ENCODE peak calls at places on chromosomes 13 and 19, in nine cellular contexts. J is hepatocyte, Z is PC-3, F is A549, Y is IMR-90, N is GM23338, O is neural progenitor cell, Q is GM23248, G is neuronal stem cell. E is an unnamed sample.

GRCh38 chr13:74675185-74675584 is 541.0 kb upstream of the KLF12 start:
- DNase-seq in J (no peak), Z (no peak), F (no peak), Y (peak; percentile 28), N (no peak), O (no peak), Q (peak; percentile 38), G (no peak), E (no peak)

GRCh38 chr13:49952168-49952567 is 16.0 kb upstream of the SPRYD7 start:
- DNase-seq in J (no peak), Z (no peak), F (no peak), Y (no peak), N (no peak), O (no peak), Q (no peak), G (no peak), E (no peak)

GRCh38 chr19:53424968-53425597 is 6.7 kb upstream of the ZNF761 start:
- DNase-seq in J (peak; percentile 90), Z (peak; percentile 69), F (peak; percentile 53), Y (peak; percentile 65), N (peak; percentile 94), O (peak; percentile 86), Q (peak; percentile 82), G (peak; percentile 67), E (peak; percentile 92)

GRCh38 chr19:39997595-39998216 is 846 bp downstream of the ZNF546 start:
- DNase-seq in J (no peak), Z (no peak), F (no peak), Y (peak; percentile 55), N (no peak), O (no peak), Q (peak; percentile 49), G (no peak), E (no peak)

GRCh38 chr13:42218576-42218975 is 53.4 kb upstream of the AKAP11 start:
- DNase-seq in J (no peak), Z (no peak), F (no peak), Y (no peak), N (no peak), O (no peak), Q (peak; percentile 24), G (no peak), E (no peak)

GRCh38 chr13:34748078-34748477 is 194.0 kb upstream of the NBEA start:
- DNase-seq in J (no peak), Z (no peak), F (no peak), Y (no peak), N (no peak), O (no peak), Q (peak; percentile 64), G (no peak), E (no peak)

GRCh38 chr13:109214393-109214792 is 572.0 kb downstream of the IRS2 start:
- DNase-seq in J (no peak), Z (no peak), F (no peak), Y (peak; percentile 37), N (no peak), O (no peak), Q (peak; percentile 59), G (no peak), E (no peak)

GRCh38 chr19:1172353-1173159 is 1.5 kb downstream of the SBNO2 start:
- DNase-seq in J (peak; percentile 68), Z (peak; percentile 58), F (peak; percentile 54), Y (peak; percentile 48), N (no peak), O (peak; percentile 52), Q (peak; percentile 77), G (no peak), E (peak; percentile 48)

GRCh38 chr13:28707629-28708427 is 10.9 kb downstream of the SLC46A3 start:
- DNase-seq in J (peak; percentile 27), Z (peak; percentile 72), F (no peak), Y (peak; percentile 92), N (no peak), O (no peak), Q (peak; percentile 91), G (no peak), E (peak; percentile 44)

GRCh38 chr13:100409132-100409531 is 179.5 kb downstream of the GGACT start:
- DNase-seq in J (no peak), Z (no peak), F (peak; percentile 28), Y (peak; percentile 8), N (peak; percentile 47), O (peak; percentile 8), Q (peak; percentile 16), G (no peak), E (no peak)

GRCh38 chr19:7552781-7553180 is 17.3 kb downstream of the PNPLA6 start:
- DNase-seq in J (no peak), Z (no peak), F (no peak), Y (no peak), N (no peak), O (no peak), Q (no peak), G (no peak), E (no peak)

GRCh38 chr19:54257116-54257480 is at the start of gene LILRB5:
- DNase-seq in J (no peak), Z (no peak), F (no peak), Y (no peak), N (no peak), O (no peak), Q (no peak), G (no peak), E (no peak)

GRCh38 chr19:17811103-17811502 is 10.2 kb downstream of the INSL3 start:
- DNase-seq in J (no peak), Z (no peak), F (no peak), Y (no peak), N (no peak), O (no peak), Q (no peak), G (no peak), E (no peak)

GRCh38 chr13:97786510-97786909 is 167.0 kb upstream of the IPO5 start:
- DNase-seq in J (no peak), Z (no peak), F (no peak), Y (no peak), N (no peak), O (no peak), Q (no peak), G (no peak), E (no peak)

GRCh38 chr19:46985532-46986415 is 33.9 kb upstream of the NPAS1 start:
- DNase-seq in J (no peak), Z (no peak), F (no peak), Y (no peak), N (no peak), O (no peak), Q (no peak), G (no peak), E (no peak)

GRCh38 chr13:63517376-63517775 is 2101.7 kb upstream of the PCDH20 start:
- DNase-seq in J (no peak), Z (no peak), F (no peak), Y (peak; percentile 82), N (no peak), O (no peak), Q (no peak), G (no peak), E (no peak)

GRCh38 chr19:46082728-46083050 is 41.8 kb downstream of the IGFL3 start:
- DNase-seq in J (no peak), Z (peak; percentile 47), F (peak; percentile 46), Y (no peak), N (no peak), O (no peak), Q (peak; percentile 79), G (no peak), E (no peak)

GRCh38 chr19:18660051-18660910 is 23.2 kb upstream of the CRTC1 start:
- DNase-seq in J (no peak), Z (no peak), F (peak; percentile 68), Y (peak; percentile 69), N (no peak), O (no peak), Q (peak; percentile 37), G (no peak), E (no peak)

GRCh38 chr13:111399334-111399733 is 78.9 kb downstream of the TEX29 start:
- DNase-seq in J (no peak), Z (no peak), F (no peak), Y (no peak), N (no peak), O (no peak), Q (no peak), G (no peak), E (no peak)

GRCh38 chr13:111402441-111402840 is 82.0 kb downstream of the TEX29 start:
- DNase-seq in J (no peak), Z (no peak), F (no peak), Y (no peak), N (no peak), O (no peak), Q (no peak), G (no peak), E (peak; percentile 32)

GRCh38 chr13:111401755-111402154 is 81.3 kb downstream of the TEX29 start:
- DNase-seq in J (no peak), Z (no peak), F (no peak), Y (no peak), N (no peak), O (no peak), Q (no peak), G (no peak), E (peak; percentile 17)

GRCh38 chr13:111399776-111400505 is 79.5 kb downstream of the TEX29 start:
- DNase-seq in J (no peak), Z (no peak), F (no peak), Y (no peak), N (no peak), O (no peak), Q (no peak), G (no peak), E (peak; percentile 24)

DNA sequence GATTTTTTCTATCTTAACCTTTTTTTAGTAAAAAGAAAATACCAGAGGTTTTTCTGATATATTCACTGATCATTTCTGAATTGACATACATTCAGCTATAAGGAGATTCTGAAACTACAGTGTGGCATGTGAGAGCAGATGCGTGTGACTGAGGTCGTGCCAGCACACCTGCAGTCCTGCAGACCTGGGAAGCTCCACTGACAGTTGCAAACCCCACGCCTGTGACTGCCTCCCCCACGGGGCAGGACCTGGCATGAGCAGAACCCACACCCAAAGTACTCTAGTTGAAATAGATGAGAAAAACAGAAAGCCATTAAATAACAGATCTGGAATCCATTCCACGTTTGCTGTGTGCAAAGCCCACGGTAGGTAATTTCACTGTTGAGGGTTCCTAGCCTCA is 80.7 kb downstream of the TEX29 start:
- DNase-seq in J (no peak), Z (no peak), F (no peak), Y (no peak), N (no peak), O (no peak), Q (no peak), G (no peak), E (peak; percentile 36)
- H3K4me2 ChIP-seq in J (no peak overlapping the region), Z (no peak overlapping the region), F (no peak overlapping the region), Y (no peak overlapping the region), N (no peak overlapping the region), O (no peak overlapping the region), Q (no peak overlapping the region), G (no peak overlapping the region), E (no peak overlapping the region)

GRCh38 chr19:20162821-20163220 is 4.2 kb upstream of the ZNF486 start:
- DNase-seq in J (no peak), Z (no peak), F (no peak), Y (no peak), N (no peak), O (no peak), Q (no peak), G (no peak), E (no peak)
- H3K4me2 ChIP-seq in J (no peak overlapping the region), Z (no peak overlapping the region), F (no peak overlapping the region), Y (no peak overlapping the region), N (no peak overlapping the region), O (no peak overlapping the region), Q (no peak overlapping the region), G (no peak overlapping the region), E (no peak overlapping the region)

GRCh38 chr13:22735381-22735995 is 445.3 kb upstream of the SGCG start:
- DNase-seq in J (peak; percentile 12), Z (no peak), F (peak; percentile 25), Y (no peak), N (peak; percentile 59), O (peak; percentile 30), Q (no peak), G (no peak), E (no peak)
- H3K4me2 ChIP-seq in J (peak overlapping the region; percentile 63), Z (no peak overlapping the region), F (peak overlapping the region; percentile 69), Y (no peak overlapping the region), N (no peak overlapping the region), O (no peak overlapping the region), Q (no peak overlapping the region), G (no peak overlapping the region), E (no peak overlapping the region)

GRCh38 chr13:110320645-110321044 is 13.6 kb downstream of the COL4A2 start:
- DNase-seq in J (no peak), Z (no peak), F (no peak), Y (no peak), N (no peak), O (no peak), Q (no peak), G (no peak), E (no peak)
- H3K4me2 ChIP-seq in J (no peak overlapping the region), Z (peak overlapping the region; percentile 79), F (peak overlapping the region; percentile 80), Y (no peak overlapping the region), N (no peak overlapping the region), O (no peak overlapping the region), Q (peak overlapping the region; percentile 43), G (no peak overlapping the region), E (no peak overlapping the region)